ENCODE peak calls at places on chromosomes 2 and 18, in nine cellular contexts. M is testis, F is adrenal gland, P is IMR-90, H is A549, R is HCT116, D is stomach, Y is uterus, N is Peyer's patch. Q is an unnamed sample.

GRCh38 chr2:150806336-150806735 is 318.9 kb upstream of the RND3 start:
- DNase-seq in M (no peak), F (no peak), P (peak), H (no peak), R (no peak), D (no peak), Y (no peak), N (no peak), Q (no peak)

GRCh38 chr2:38578832-38579231 is 23.9 kb downstream of the HNRNPLL start:
- DNase-seq in M (no peak), F (no peak), P (no peak), H (no peak), R (no peak), D (no peak), Y (no peak), N (no peak), Q (no peak)

GRCh38 chr2:86446060-86446459 is 4.9 kb downstream of the KDM3A start:
- DNase-seq in M (no peak), F (no peak), P (no peak), H (no peak), R (no peak), D (no peak), Y (no peak), N (no peak), Q (no peak)

GRCh38 chr18:46156124-46156745 is 52.0 kb downstream of the HAUS1 start:
- DNase-seq in M (no peak), F (no peak), P (no peak), H (no peak), R (no peak), D (no peak), Y (no peak), N (no peak), Q (no peak)

GRCh38 chr2:9538000-9538507 is 17.6 kb downstream of the ADAM17 start:
- DNase-seq in M (no peak), F (no peak), P (peak), H (peak), R (no peak), D (no peak), Y (no peak), N (no peak), Q (no peak)

GRCh38 chr2:149068225-149068995 is 29.9 kb downstream of the LYPD6B start:
- DNase-seq in M (no peak), F (no peak), P (no peak), H (no peak), R (no peak), D (no peak), Y (no peak), N (no peak), Q (no peak)

GRCh38 chr2:166932032-166932431 is 43.8 kb downstream of the XIRP2 start:
- DNase-seq in M (no peak), F (no peak), P (peak), H (no peak), R (no peak), D (no peak), Y (no peak), N (no peak), Q (no peak)

GRCh38 chr2:102103992-102104871 is 38.3 kb upstream of the IL1R1 start:
- DNase-seq in M (peak), F (peak), P (peak), H (peak), R (no peak), D (peak), Y (peak), N (no peak), Q (peak)

GRCh38 chr2:55556809-55557208 is 37.3 kb downstream of the CFAP36 start:
- DNase-seq in M (no peak), F (no peak), P (no peak), H (no peak), R (no peak), D (no peak), Y (no peak), N (no peak), Q (no peak)

GRCh38 chr2:73963385-73964120 is 21.2 kb upstream of the TET3 start:
- DNase-seq in M (peak), F (no peak), P (no peak), H (no peak), R (no peak), D (no peak), Y (no peak), N (no peak), Q (no peak)

DNA sequence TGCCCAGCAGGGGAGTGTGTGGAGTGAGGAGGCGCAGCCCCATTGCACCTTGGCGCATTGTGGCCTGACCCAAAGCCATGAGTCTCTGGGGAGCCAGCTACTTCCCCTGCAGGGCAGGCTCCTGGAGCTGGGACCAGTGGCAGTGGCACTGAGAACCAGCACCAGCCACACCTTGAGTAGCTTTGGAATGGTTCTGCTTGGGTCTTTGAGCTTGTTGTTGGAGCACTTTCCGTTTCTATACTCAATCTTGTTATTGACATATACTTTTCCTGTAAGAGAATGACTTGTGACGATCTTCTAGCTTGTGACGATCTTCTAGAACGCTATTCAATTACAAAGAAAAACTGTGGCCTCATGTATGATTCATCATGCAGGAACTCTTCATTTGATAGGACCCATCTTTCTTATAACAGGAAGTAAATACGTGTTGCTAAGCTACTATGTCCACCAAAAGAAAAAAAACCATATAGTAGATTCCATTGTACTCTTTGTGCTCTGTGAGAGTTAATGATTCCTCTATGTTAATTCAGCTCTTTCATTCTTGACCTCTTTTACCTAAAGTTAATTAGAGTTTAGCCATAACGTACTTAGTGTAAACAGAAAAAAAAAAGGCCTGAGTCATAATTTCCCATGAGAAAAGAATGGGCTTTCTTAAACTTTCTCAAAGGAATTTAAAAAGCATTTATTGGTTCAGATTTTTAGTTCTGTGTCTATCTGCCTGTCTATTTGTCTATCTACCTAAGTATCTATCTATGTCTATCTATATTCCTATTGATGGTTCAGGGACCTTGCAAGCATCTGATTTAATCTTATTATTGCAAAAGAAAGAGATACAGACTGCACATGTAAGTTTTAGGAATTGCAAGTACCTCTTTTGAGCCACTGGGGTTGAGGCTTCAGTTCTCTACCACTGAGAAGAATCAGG is 113.2 kb downstream of the GATA6 start:
- DNase-seq in M (no peak), F (no peak), P (peak), H (peak), R (peak), D (no peak), Y (no peak), N (peak), Q (no peak)
- TF ChIP-seq POLR2A in M (no peak), F (no peak), P (no peak), H (no peak), R (no peak), D (no peak), Y (no peak), N (no peak), Q (no peak)

GRCh38 chr18:5546660-5547059 is 2.9 kb upstream of the EPB41L3 start:
- DNase-seq in M (peak), F (peak), P (peak), H (peak), R (no peak), D (no peak), Y (no peak), N (no peak), Q (no peak)
- TF ChIP-seq CTCF in M (peak), F (peak), P (peak), H (no peak), R (no peak), D (no peak), Y (peak), N (no peak), Q (peak)

GRCh38 chr2:231395188-231396057 is at the start of gene B3GNT7:
- DNase-seq in M (no peak), F (peak), P (no peak), H (no peak), R (no peak), D (peak), Y (no peak), N (peak), Q (no peak)
- TF ChIP-seq POLR2A in M (no peak), F (no peak), P (no peak), H (no peak), R (no peak), D (no peak), Y (no peak), N (peak), Q (no peak)

GRCh38 chr2:112151275-112151674 is 13.1 kb downstream of the FBLN7 start:
- DNase-seq in M (peak), F (no peak), P (no peak), H (no peak), R (no peak), D (no peak), Y (no peak), N (no peak), Q (no peak)

GRCh38 chr2:112149194-112149593 is 11.0 kb downstream of the FBLN7 start:
- DNase-seq in M (peak), F (no peak), P (no peak), H (no peak), R (no peak), D (no peak), Y (no peak), N (no peak), Q (no peak)

GRCh38 chr2:112150851-112151250 is 12.7 kb downstream of the FBLN7 start:
- DNase-seq in M (peak), F (no peak), P (no peak), H (no peak), R (no peak), D (peak), Y (no peak), N (no peak), Q (no peak)

GRCh38 chr2:112149866-112150435 is 11.8 kb downstream of the FBLN7 start:
- DNase-seq in M (no peak), F (no peak), P (no peak), H (no peak), R (no peak), D (peak), Y (no peak), N (no peak), Q (no peak)

DNA sequence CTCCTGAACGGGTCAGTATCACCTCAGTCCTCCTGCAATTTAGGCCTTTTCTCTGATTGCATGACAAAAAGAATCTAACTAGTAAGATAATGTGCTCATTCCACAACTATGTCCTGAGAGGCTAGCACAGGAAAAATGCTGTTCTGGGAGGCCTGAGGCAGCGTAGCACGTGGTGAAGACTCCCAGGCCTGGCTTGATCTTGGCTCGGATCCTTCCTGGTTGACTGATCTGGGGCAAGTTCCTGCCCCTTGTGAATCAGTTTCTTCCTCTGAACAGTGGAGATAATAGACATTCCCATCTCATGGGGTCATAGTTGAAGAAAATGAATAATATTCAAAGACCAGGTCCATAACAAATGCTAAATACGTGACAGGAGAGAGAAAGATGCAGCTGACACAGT is 12.3 kb downstream of the FBLN7 start:
- DNase-seq in M (peak), F (peak), P (peak), H (no peak), R (no peak), D (peak), Y (peak), N (no peak), Q (no peak)
- TF ChIP-seq CTCF in M (no peak), F (no peak), P (no peak), H (no peak), R (no peak), D (no peak), Y (no peak), N (no peak), Q (no peak)

Q was measured in right lobe of liver.